ENCODE peak calls at places on chromosome 6, in eight cellular contexts. F is CD4-positive, CD25-positive, alpha-beta regulatory T cell; S is naive thymus-derived CD4-positive, alpha-beta T cell; T is effector memory CD4-positive, alpha-beta T cell; E is SJCRH30; B is fibroblast of lung; N is colonic mucosa; J is transverse colon. O is an unnamed sample.

GRCh38 chr6:35634316-35634715 is 54.4 kb downstream of the FKBP5 start:
- DNase-seq in N (peak; percentile 23), B (peak; percentile 39), F (no peak), J (no peak), T (no peak), S (no peak), E (no peak), O (no peak)

GRCh38 chr6:138592698-138593097 is 93.4 kb upstream of the NHSL1 start:
- DNase-seq in S (no peak), N (no peak), E (no peak), J (no peak), F (no peak), B (no peak), T (no peak), O (peak; percentile 66)

GRCh38 chr6:155314773-155315515 is 660 bp upstream of the TFB1M start:
- DNase-seq in N (no peak), B (peak; percentile 90), F (peak; percentile 28), S (no peak), E (peak; percentile 75), T (no peak), J (peak; percentile 63), O (peak; percentile 88)

GRCh38 chr6:104689551-104690205 is 170.0 kb downstream of the HACE1 start:
- DNase-seq in T (no peak), N (no peak), F (no peak), B (no peak), J (no peak), E (no peak), S (no peak), O (no peak)

GRCh38 chr6:53944538-53944937 is 149.7 kb downstream of the LRRC1 start:
- DNase-seq in F (no peak), N (no peak), B (no peak), J (no peak), T (no peak), E (no peak), S (no peak), O (no peak)

GRCh38 chr6:87737948-87738347 is 35.9 kb upstream of the AKIRIN2 start:
- DNase-seq in S (no peak), F (no peak), B (no peak), T (no peak), E (no peak), J (no peak), N (no peak), O (no peak)

GRCh38 chr6:127198549-127198948 is 68.1 kb upstream of the RNF146 start:
- DNase-seq in S (no peak), J (no peak), N (no peak), F (no peak), E (no peak), B (peak; percentile 52), T (no peak), O (no peak)

GRCh38 chr6:17448165-17448564 is 54.8 kb downstream of the CAP2 start:
- DNase-seq in J (no peak), T (no peak), B (no peak), N (no peak), F (no peak), E (no peak), S (no peak), O (no peak)

GRCh38 chr6:116764557-116764960 is 960 bp downstream of the FAM162B start:
- DNase-seq in B (peak; percentile 62), S (no peak), N (no peak), T (no peak), J (no peak), E (no peak), F (no peak), O (no peak)

GRCh38 chr6:89281779-89282246 is 33.3 kb downstream of the GABRR2 start:
- DNase-seq in F (peak; percentile 8), N (peak; percentile 24), B (peak; percentile 45), E (peak; percentile 38), S (peak; percentile 9), T (peak; percentile 8), J (peak; percentile 49), O (peak; percentile 58)

GRCh38 chr6:132054525-132054924 is 103.4 kb upstream of the CCN2 start:
- DNase-seq in N (no peak), B (peak; percentile 78), S (no peak), T (no peak), E (no peak), F (no peak), J (no peak), O (no peak)

GRCh38 chr6:11374036-11375010 is 141.9 kb upstream of the NEDD9 start:
- DNase-seq in T (no peak), E (no peak), B (no peak), F (no peak), S (no peak), N (no peak), J (no peak), O (peak; percentile 67)

GRCh38 chr6:158869010-158869603 is 49.9 kb upstream of the EZR start:
- DNase-seq in N (no peak), B (no peak), T (no peak), S (no peak), J (no peak), F (no peak), E (peak; percentile 13), O (peak; percentile 92)

GRCh38 chr6:148971027-148971927 is 224.4 kb downstream of the UST start:
- DNase-seq in E (no peak), T (no peak), B (no peak), F (no peak), S (no peak), N (no peak), J (no peak), O (no peak)

GRCh38 chr6:111722220-111722731 is 116.6 kb upstream of the TRAF3IP2 start:
- DNase-seq in E (no peak), F (no peak), T (no peak), N (no peak), J (no peak), B (peak; percentile 92), S (no peak), O (no peak)

GRCh38 chr6:151161363-151161762 is 78.4 kb upstream of the AKAP12 start:
- DNase-seq in T (no peak), N (no peak), F (no peak), E (peak; percentile 70), J (no peak), B (no peak), S (no peak), O (no peak)

GRCh38 chr6:36245572-36246031 is 24.3 kb upstream of the PNPLA1 start:
- DNase-seq in N (peak; percentile 76), S (no peak), B (no peak), F (no peak), J (peak; percentile 72), T (no peak), E (no peak), O (peak; percentile 63)

GRCh38 chr6:91895592-91895991 is 1308.7 kb upstream of the MAP3K7 start:
- DNase-seq in B (no peak), T (no peak), E (no peak), S (no peak), F (no peak), N (no peak), J (no peak), O (no peak)
- H3K9me3 ChIP-seq in B (no peaks in the 10 kb centered on the region), T (no peaks in the 10 kb centered on the region), E (peaks cover 8% of the 10 kb centered on the region), S (peaks cover 6% of the 10 kb centered on the region), F (peaks cover 11% of the 10 kb centered on the region), N (peaks cover 4% of the 10 kb centered on the region), J (no peaks in the 10 kb centered on the region), O (no peaks in the 10 kb centered on the region)

GRCh38 chr6:170132561-170132991 is 158.3 kb downstream of the DLL1 start:
- DNase-seq in S (no peak), T (no peak), E (no peak), B (no peak), F (no peak), J (no peak), N (no peak), O (no peak)
- H3K9me3 ChIP-seq in S (no peaks in the 10 kb centered on the region), T (no peaks in the 10 kb centered on the region), E (no peaks in the 10 kb centered on the region), B (no peaks in the 10 kb centered on the region), F (peaks cover 4% of the 10 kb centered on the region), J (no peaks in the 10 kb centered on the region), N (no peaks in the 10 kb centered on the region), O (no peaks in the 10 kb centered on the region)

DNA sequence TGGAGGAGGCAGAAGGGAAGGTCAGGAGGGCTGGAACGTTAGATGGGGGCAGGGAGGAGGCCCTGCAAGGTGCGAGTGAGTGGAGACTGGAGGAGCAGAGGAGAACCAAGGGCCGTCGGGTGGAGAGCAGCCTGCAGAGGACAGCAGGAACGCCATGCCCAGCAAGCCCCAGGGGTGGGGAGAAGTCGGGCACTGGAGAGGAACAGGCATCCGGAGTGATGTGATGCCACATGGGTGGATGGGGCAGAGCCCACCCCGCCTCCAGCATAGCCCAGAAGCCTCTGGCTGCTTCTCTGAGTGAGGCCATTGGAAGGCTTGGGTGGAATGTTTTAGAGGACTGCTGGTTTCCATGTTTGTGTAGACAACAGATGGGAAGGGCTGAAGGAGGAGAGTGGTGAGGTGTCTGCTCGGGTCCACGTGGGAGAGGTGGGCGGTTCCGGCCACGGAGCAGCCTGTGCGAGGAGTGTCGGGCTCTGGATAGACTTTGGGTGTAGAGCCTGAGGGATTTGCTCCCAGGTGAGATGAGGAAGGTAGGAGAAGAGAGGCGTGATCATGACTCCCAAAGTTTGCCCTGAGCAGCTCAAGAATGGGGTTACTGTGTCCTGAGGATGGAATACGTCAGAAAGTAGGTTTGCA is 221.4 kb downstream of the SMOC2 start:
- DNase-seq in J (no peak), B (no peak), N (no peak), F (no peak), T (no peak), E (no peak), S (no peak), O (no peak)
- H3K9me3 ChIP-seq in J (no peaks in the 10 kb centered on the region), B (no peaks in the 10 kb centered on the region), N (no peaks in the 10 kb centered on the region), F (no peaks in the 10 kb centered on the region), T (no peaks in the 10 kb centered on the region), E (no peaks in the 10 kb centered on the region), S (no peaks in the 10 kb centered on the region), O (peaks cover 7% of the 10 kb centered on the region)

DNA sequence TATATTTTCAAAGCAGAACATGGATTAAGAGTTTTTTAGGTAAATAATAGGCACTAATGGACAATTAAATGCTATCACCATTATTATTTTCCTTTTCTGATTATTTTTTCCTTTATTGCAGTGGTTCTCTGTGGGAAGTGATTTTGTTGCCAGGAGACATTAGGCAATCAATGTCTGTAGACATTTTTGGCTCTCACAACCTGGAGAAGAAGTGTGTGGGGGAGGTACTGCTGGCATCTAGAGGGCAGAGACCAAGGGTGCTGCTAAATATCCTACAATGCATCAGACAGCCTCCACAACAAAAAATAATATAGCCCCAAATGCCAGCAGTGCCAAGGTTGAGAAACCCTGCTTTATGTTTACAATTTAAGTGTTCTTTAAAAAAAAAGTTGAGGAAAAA is 8.3 kb downstream of the IFNGR1 start:
- DNase-seq in B (peak; percentile 44), E (no peak), J (no peak), N (no peak), F (no peak), S (no peak), T (no peak), O (no peak)
- H3K9me3 ChIP-seq in B (no peaks in the 10 kb centered on the region), E (peaks cover 3% of the 10 kb centered on the region), J (no peaks in the 10 kb centered on the region), N (no peaks in the 10 kb centered on the region), F (no peaks in the 10 kb centered on the region), S (no peaks in the 10 kb centered on the region), T (no peaks in the 10 kb centered on the region), O (peaks cover 57% of the 10 kb centered on the region)

O was measured in OCI-LY7.